ENCODE peak calls at places on chromosomes 11 and 22, in six cellular contexts. One of them, this sample, is unnamed.
A peak's percentile ranks its signal among the peaks of the same experiment; 100 is the strongest.

GRCh38 chr11:108483163-108483562 is 15.0 kb downstream of the POGLUT3 start:
- DNase-seq in cardiac muscle cell: no peak
- DNase-seq in adrenal gland: no peak
- DNase-seq in CD8-positive, alpha-beta memory T cell: no peak
- DNase-seq in heart left ventricle: no peak
- DNase-seq in iPS DF 6.9: no peak
- DNase-seq in this sample: no peak

GRCh38 chr11:2584812-2585565 is 114.8 kb downstream of the KCNQ1OT1 start:
- DNase-seq in adrenal gland: peak; percentile 14
- DNase-seq in iPS DF 6.9: no peak
- DNase-seq in cardiac muscle cell: no peak
- DNase-seq in CD8-positive, alpha-beta memory T cell: no peak
- DNase-seq in heart left ventricle: peak; percentile 11
- DNase-seq in this sample: no peak

GRCh38 chr11:65181569-65182257 is at the start of gene CAPN1:
- DNase-seq in CD8-positive, alpha-beta memory T cell: peak; percentile 64
- DNase-seq in heart left ventricle: peak; percentile 92
- DNase-seq in iPS DF 6.9: peak; percentile 60
- DNase-seq in cardiac muscle cell: peak; percentile 94
- DNase-seq in adrenal gland: peak; percentile 86
- DNase-seq in this sample: peak; percentile 98

GRCh38 chr11:8604078-8604723 is 10.2 kb upstream of the STK33 start:
- DNase-seq in adrenal gland: peak; percentile 60
- DNase-seq in CD8-positive, alpha-beta memory T cell: no peak
- DNase-seq in iPS DF 6.9: no peak
- DNase-seq in heart left ventricle: peak; percentile 53
- DNase-seq in cardiac muscle cell: peak; percentile 100
- DNase-seq in this sample: peak; percentile 79

GRCh38 chr11:11389238-11389637 is 36.2 kb upstream of the CSNK2A3 start:
- DNase-seq in CD8-positive, alpha-beta memory T cell: no peak
- DNase-seq in heart left ventricle: no peak
- DNase-seq in cardiac muscle cell: no peak
- DNase-seq in iPS DF 6.9: no peak
- DNase-seq in adrenal gland: peak; percentile 44
- DNase-seq in this sample: peak; percentile 90

GRCh38 chr11:101126551-101127347 is 2.9 kb downstream of the PGR start:
- DNase-seq in cardiac muscle cell: peak; percentile 43
- DNase-seq in adrenal gland: peak; percentile 21
- DNase-seq in iPS DF 6.9: no peak
- DNase-seq in CD8-positive, alpha-beta memory T cell: no peak
- DNase-seq in heart left ventricle: peak; percentile 59
- DNase-seq in this sample: no peak

GRCh38 chr11:116376547-116376946 is 396.2 kb downstream of the BUD13 start:
- DNase-seq in CD8-positive, alpha-beta memory T cell: no peak
- DNase-seq in cardiac muscle cell: no peak
- DNase-seq in adrenal gland: no peak
- DNase-seq in iPS DF 6.9: no peak
- DNase-seq in heart left ventricle: no peak
- DNase-seq in this sample: no peak

GRCh38 chr22:48423481-48423901 is 1404.2 kb downstream of the BRD1 start:
- DNase-seq in heart left ventricle: no peak
- DNase-seq in cardiac muscle cell: no peak
- DNase-seq in adrenal gland: no peak
- DNase-seq in iPS DF 6.9: no peak
- DNase-seq in CD8-positive, alpha-beta memory T cell: no peak
- DNase-seq in this sample: no peak

GRCh38 chr11:2672553-2673249 is 27.1 kb downstream of the KCNQ1OT1 start:
- DNase-seq in CD8-positive, alpha-beta memory T cell: no peak
- DNase-seq in cardiac muscle cell: no peak
- DNase-seq in adrenal gland: peak; percentile 12
- DNase-seq in heart left ventricle: no peak
- DNase-seq in iPS DF 6.9: no peak
- DNase-seq in this sample: no peak

GRCh38 chr11:88404932-88405710 is 67.6 kb upstream of the CTSC start:
- DNase-seq in iPS DF 6.9: no peak
- DNase-seq in cardiac muscle cell: no peak
- DNase-seq in CD8-positive, alpha-beta memory T cell: no peak
- DNase-seq in heart left ventricle: no peak
- DNase-seq in adrenal gland: no peak
- DNase-seq in this sample: no peak

GRCh38 chr11:113114452-113115027 is 153.3 kb downstream of the NCAM1 start:
- DNase-seq in adrenal gland: peak; percentile 63
- DNase-seq in heart left ventricle: peak; percentile 64
- DNase-seq in CD8-positive, alpha-beta memory T cell: no peak
- DNase-seq in iPS DF 6.9: no peak
- DNase-seq in cardiac muscle cell: peak; percentile 70
- DNase-seq in this sample: peak; percentile 24

GRCh38 chr22:29958170-29958569 is 75.2 kb downstream of the MTMR3 start:
- DNase-seq in cardiac muscle cell: no peak
- DNase-seq in CD8-positive, alpha-beta memory T cell: no peak
- DNase-seq in iPS DF 6.9: no peak
- DNase-seq in heart left ventricle: no peak
- DNase-seq in adrenal gland: no peak
- DNase-seq in this sample: no peak

GRCh38 chr11:45603930-45604682 is 61.3 kb downstream of the CHST1 start:
- DNase-seq in cardiac muscle cell: peak; percentile 5
- DNase-seq in iPS DF 6.9: no peak
- DNase-seq in adrenal gland: no peak
- DNase-seq in heart left ventricle: peak; percentile 69
- DNase-seq in CD8-positive, alpha-beta memory T cell: no peak
- DNase-seq in this sample: no peak

GRCh38 chr22:40276877-40277823 is 69.2 kb upstream of the ADSL start:
- DNase-seq in CD8-positive, alpha-beta memory T cell: no peak
- DNase-seq in heart left ventricle: peak; percentile 45
- DNase-seq in adrenal gland: peak; percentile 35
- DNase-seq in cardiac muscle cell: peak; percentile 63
- DNase-seq in iPS DF 6.9: no peak
- DNase-seq in this sample: no peak
- H3K27ac ChIP-seq in CD8-positive, alpha-beta memory T cell: no peak overlapping the region
- H3K27ac ChIP-seq in heart left ventricle: peak overlapping the region; percentile 76
- H3K27ac ChIP-seq in adrenal gland: peak overlapping the region; percentile 90
- H3K27ac ChIP-seq in cardiac muscle cell: peak overlapping the region; percentile 27
- H3K27ac ChIP-seq in iPS DF 6.9: no peak overlapping the region
- H3K27ac ChIP-seq in this sample: no peak overlapping the region

GRCh38 chr11:128735935-128736610 is 42.2 kb downstream of the FLI1 start:
- DNase-seq in adrenal gland: no peak
- DNase-seq in iPS DF 6.9: no peak
- DNase-seq in heart left ventricle: no peak
- DNase-seq in CD8-positive, alpha-beta memory T cell: no peak
- DNase-seq in cardiac muscle cell: no peak
- DNase-seq in this sample: no peak

GRCh38 chr11:128733440-128734115 is 39.7 kb downstream of the FLI1 start:
- DNase-seq in adrenal gland: no peak
- DNase-seq in CD8-positive, alpha-beta memory T cell: no peak
- DNase-seq in iPS DF 6.9: peak; percentile 78
- DNase-seq in cardiac muscle cell: no peak
- DNase-seq in heart left ventricle: no peak
- DNase-seq in this sample: no peak

GRCh38 chr11:128731041-128731663 is 37.3 kb downstream of the FLI1 start:
- DNase-seq in adrenal gland: no peak
- DNase-seq in heart left ventricle: no peak
- DNase-seq in CD8-positive, alpha-beta memory T cell: no peak
- DNase-seq in iPS DF 6.9: no peak
- DNase-seq in cardiac muscle cell: no peak
- DNase-seq in this sample: no peak

GRCh38 chr11:128734439-128735224 is 40.8 kb downstream of the FLI1 start:
- DNase-seq in heart left ventricle: no peak
- DNase-seq in iPS DF 6.9: no peak
- DNase-seq in adrenal gland: no peak
- DNase-seq in CD8-positive, alpha-beta memory T cell: no peak
- DNase-seq in cardiac muscle cell: no peak
- DNase-seq in this sample: no peak

DNA sequence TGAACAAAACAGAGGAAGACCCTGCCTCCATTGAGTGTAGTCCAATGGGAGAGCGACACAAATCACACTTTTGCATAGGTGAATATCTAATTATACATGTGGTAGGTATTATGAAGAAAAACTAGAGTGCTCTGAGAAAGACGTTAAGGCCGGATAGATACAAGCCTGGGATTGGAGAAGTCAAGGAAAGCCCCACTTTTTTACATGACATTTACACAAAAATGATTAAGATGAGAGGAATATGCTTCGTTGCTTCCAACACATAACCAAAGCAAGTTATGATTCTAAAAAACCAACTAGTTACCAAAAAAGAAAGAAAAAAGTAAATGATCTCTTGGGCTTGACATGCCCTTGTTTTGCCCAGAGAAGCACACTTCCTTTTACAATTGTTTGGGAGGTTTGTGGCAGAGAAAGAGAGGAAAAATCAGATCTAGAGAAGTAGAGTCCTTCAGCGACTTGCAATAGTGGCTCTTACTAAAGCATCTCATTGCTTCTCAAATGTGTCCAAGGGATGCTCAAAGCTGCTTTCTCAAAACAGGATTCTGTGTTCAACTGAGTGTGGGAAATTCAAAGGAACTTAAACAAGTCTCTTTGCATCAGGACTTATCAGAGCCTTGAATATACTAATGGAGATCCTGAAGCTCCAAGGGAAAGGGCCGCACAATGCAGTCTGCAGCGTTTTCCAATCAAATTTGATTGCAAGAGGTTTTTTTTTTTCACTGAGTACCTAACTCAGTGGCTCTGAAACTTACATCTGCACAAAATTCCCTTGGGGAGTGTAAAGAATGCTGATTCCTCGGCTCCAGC is 38.8 kb downstream of the FLI1 start:
- DNase-seq in CD8-positive, alpha-beta memory T cell: no peak
- DNase-seq in iPS DF 6.9: no peak
- DNase-seq in cardiac muscle cell: no peak
- DNase-seq in heart left ventricle: no peak
- DNase-seq in adrenal gland: no peak
- DNase-seq in this sample: no peak
- H3K4me3 ChIP-seq in CD8-positive, alpha-beta memory T cell: no peak overlapping the region
- H3K4me3 ChIP-seq in iPS DF 6.9: no peak overlapping the region
- H3K4me3 ChIP-seq in cardiac muscle cell: no peak overlapping the region
- H3K4me3 ChIP-seq in heart left ventricle: no peak overlapping the region
- H3K4me3 ChIP-seq in adrenal gland: no peak overlapping the region
- H3K4me3 ChIP-seq in this sample: no peak overlapping the region

GRCh38 chr11:111736191-111736590 is 30.0 kb downstream of the PPP2R1B start:
- DNase-seq in heart left ventricle: no peak
- DNase-seq in cardiac muscle cell: peak; percentile 78
- DNase-seq in CD8-positive, alpha-beta memory T cell: no peak
- DNase-seq in iPS DF 6.9: no peak
- DNase-seq in adrenal gland: no peak
- DNase-seq in this sample: no peak

GRCh38 chr11:111737180-111737876 is 28.9 kb downstream of the PPP2R1B start:
- DNase-seq in iPS DF 6.9: no peak
- DNase-seq in adrenal gland: no peak
- DNase-seq in heart left ventricle: no peak
- DNase-seq in CD8-positive, alpha-beta memory T cell: no peak
- DNase-seq in cardiac muscle cell: no peak
- DNase-seq in this sample: no peak

GRCh38 chr11:111736621-111737055 is 29.6 kb downstream of the PPP2R1B start:
- DNase-seq in adrenal gland: no peak
- DNase-seq in CD8-positive, alpha-beta memory T cell: no peak
- DNase-seq in iPS DF 6.9: no peak
- DNase-seq in cardiac muscle cell: no peak
- DNase-seq in heart left ventricle: no peak
- DNase-seq in this sample: no peak

GRCh38 chr11:111737877-111738205 is 28.3 kb downstream of the PPP2R1B start:
- DNase-seq in iPS DF 6.9: no peak
- DNase-seq in adrenal gland: no peak
- DNase-seq in heart left ventricle: no peak
- DNase-seq in CD8-positive, alpha-beta memory T cell: no peak
- DNase-seq in cardiac muscle cell: peak; percentile 69
- DNase-seq in this sample: no peak

GRCh38 chr11:111739299-111739698 is 26.9 kb downstream of the PPP2R1B start:
- DNase-seq in adrenal gland: no peak
- DNase-seq in cardiac muscle cell: no peak
- DNase-seq in heart left ventricle: no peak
- DNase-seq in CD8-positive, alpha-beta memory T cell: no peak
- DNase-seq in iPS DF 6.9: no peak
- DNase-seq in this sample: no peak
- H3K36me3 ChIP-seq in adrenal gland: peaks cover 37% of the 10 kb centered on the region
- H3K36me3 ChIP-seq in cardiac muscle cell: no peaks in the 10 kb centered on the region
- H3K36me3 ChIP-seq in heart left ventricle: peaks cover 58% of the 10 kb centered on the region
- H3K36me3 ChIP-seq in CD8-positive, alpha-beta memory T cell: peaks cover 27% of the 10 kb centered on the region
- H3K36me3 ChIP-seq in iPS DF 6.9: peaks cover 5% of the 10 kb centered on the region
- H3K36me3 ChIP-seq in this sample: peaks cover 6% of the 10 kb centered on the region

GRCh38 chr11:1153951-1154487 is 3.7 kb upstream of the MUC5AC start:
- DNase-seq in heart left ventricle: peak; percentile 74
- DNase-seq in CD8-positive, alpha-beta memory T cell: no peak
- DNase-seq in iPS DF 6.9: no peak
- DNase-seq in cardiac muscle cell: peak; percentile 93
- DNase-seq in adrenal gland: peak; percentile 91
- DNase-seq in this sample: peak; percentile 12
- H3K27ac ChIP-seq in heart left ventricle: peak overlapping the region; percentile 29
- H3K27ac ChIP-seq in CD8-positive, alpha-beta memory T cell: no peak overlapping the region
- H3K27ac ChIP-seq in iPS DF 6.9: no peak overlapping the region
- H3K27ac ChIP-seq in cardiac muscle cell: no peak overlapping the region
- H3K27ac ChIP-seq in adrenal gland: peak overlapping the region; percentile 65
- H3K27ac ChIP-seq in this sample: no peak overlapping the region

GRCh38 chr22:45977551-45978274 is 751 bp upstream of the WNT7B start:
- DNase-seq in iPS DF 6.9: no peak
- DNase-seq in heart left ventricle: no peak
- DNase-seq in adrenal gland: no peak
- DNase-seq in cardiac muscle cell: peak; percentile 18
- DNase-seq in CD8-positive, alpha-beta memory T cell: no peak
- DNase-seq in this sample: no peak

GRCh38 chr22:45976351-45977002 is 485 bp downstream of the WNT7B start:
- DNase-seq in CD8-positive, alpha-beta memory T cell: no peak
- DNase-seq in adrenal gland: no peak
- DNase-seq in cardiac muscle cell: no peak
- DNase-seq in iPS DF 6.9: no peak
- DNase-seq in heart left ventricle: no peak
- DNase-seq in this sample: no peak

GRCh38 chr22:45977003-45977395 is at the start of gene WNT7B:
- DNase-seq in CD8-positive, alpha-beta memory T cell: no peak
- DNase-seq in heart left ventricle: no peak
- DNase-seq in iPS DF 6.9: no peak
- DNase-seq in adrenal gland: no peak
- DNase-seq in cardiac muscle cell: no peak
- DNase-seq in this sample: no peak

GRCh38 chr22:45974498-45974897 is 2.5 kb downstream of the WNT7B start:
- DNase-seq in CD8-positive, alpha-beta memory T cell: no peak
- DNase-seq in cardiac muscle cell: no peak
- DNase-seq in iPS DF 6.9: no peak
- DNase-seq in heart left ventricle: no peak
- DNase-seq in adrenal gland: no peak
- DNase-seq in this sample: no peak

GRCh38 chr22:45975266-45976161 is 1.4 kb downstream of the WNT7B start:
- DNase-seq in heart left ventricle: no peak
- DNase-seq in CD8-positive, alpha-beta memory T cell: no peak
- DNase-seq in adrenal gland: no peak
- DNase-seq in cardiac muscle cell: no peak
- DNase-seq in iPS DF 6.9: no peak
- DNase-seq in this sample: no peak
- H3K4me3 ChIP-seq in heart left ventricle: no peak overlapping the region
- H3K4me3 ChIP-seq in CD8-positive, alpha-beta memory T cell: no peak overlapping the region
- H3K4me3 ChIP-seq in adrenal gland: no peak overlapping the region
- H3K4me3 ChIP-seq in cardiac muscle cell: no peak overlapping the region
- H3K4me3 ChIP-seq in iPS DF 6.9: peak overlapping the region; percentile 8
- H3K4me3 ChIP-seq in this sample: peak overlapping the region; percentile 32

GRCh38 chr11:12526789-12527188 is 147.4 kb upstream of the TEAD1 start:
- DNase-seq in CD8-positive, alpha-beta memory T cell: no peak
- DNase-seq in adrenal gland: no peak
- DNase-seq in iPS DF 6.9: no peak
- DNase-seq in heart left ventricle: no peak
- DNase-seq in cardiac muscle cell: peak; percentile 76
- DNase-seq in this sample: no peak
- H3K36me3 ChIP-seq in CD8-positive, alpha-beta memory T cell: no peaks in the 10 kb centered on the region
- H3K36me3 ChIP-seq in adrenal gland: no peaks in the 10 kb centered on the region
- H3K36me3 ChIP-seq in iPS DF 6.9: no peaks in the 10 kb centered on the region
- H3K36me3 ChIP-seq in heart left ventricle: peaks cover 13% of the 10 kb centered on the region
- H3K36me3 ChIP-seq in cardiac muscle cell: no peaks in the 10 kb centered on the region
- H3K36me3 ChIP-seq in this sample: no peaks in the 10 kb centered on the region